ENCODE peak calls at places on chromosomes 1 and 21, in eight cellular contexts. E is stimulated activated naive B cell treated with anti-CD40 and anti-IgM and Interleukin-4, amounts not matched to agents 10 μg/mL and 1 μg/mL and 100 μg/mL, for 72 hours; K is activated naive CD8-positive, alpha-beta T cell treated with anti-CD3 and anti-CD28 coated beads, Interleukin-2, amount 50 U/mL, for 24 hours; X is stimulated activated CD8-positive, alpha-beta memory T cell treated with anti-CD3 and anti-CD28 coated beads, Interleukin-7, amount 100 ng/mL, for 1 hour; M is IMR-90; V is KG1; T is mucosa of gallbladder; Z is activated naive CD4-positive, alpha-beta T cell. A is an unnamed sample.

GRCh38 chr1:196372896-196373536 is 235.2 kb downstream of the KCNT2 start:
- DNase-seq in X (no peak), K (no peak), M (peak; percentile 47), E (no peak), Z (no peak), V (no peak), T (no peak), A (peak; percentile 64)

GRCh38 chr1:154944422-154945159 is 8.1 kb upstream of the PMVK start:
- DNase-seq in T (peak; percentile 47), Z (no peak), X (no peak), V (no peak), K (no peak), M (no peak), E (no peak), A (no peak)

GRCh38 chr1:20521960-20522861 is 14.3 kb upstream of the MUL1 start:
- DNase-seq in M (peak; percentile 74), T (peak; percentile 79), X (peak; percentile 31), V (peak; percentile 58), K (peak; percentile 74), Z (no peak), E (peak; percentile 41), A (peak; percentile 96)

GRCh38 chr1:115196291-115196690 is 107.0 kb upstream of the TSPAN2 start:
- DNase-seq in X (no peak), K (no peak), T (no peak), E (no peak), M (no peak), V (no peak), Z (no peak), A (no peak)

GRCh38 chr1:156445789-156446263 is 54.7 kb downstream of the MEF2D start:
- DNase-seq in Z (peak; percentile 59), K (peak; percentile 86), T (peak; percentile 74), X (peak; percentile 54), V (peak; percentile 41), E (peak; percentile 67), M (peak; percentile 69), A (peak; percentile 96)

GRCh38 chr1:230816018-230816417 is 52.3 kb downstream of the C1orf198 start:
- DNase-seq in E (no peak), Z (no peak), M (no peak), T (peak; percentile 6), K (no peak), V (no peak), X (no peak), A (no peak)

GRCh38 chr1:29634324-29635072 is 398.2 kb downstream of the PTPRU start:
- DNase-seq in K (no peak), M (no peak), E (no peak), V (no peak), X (no peak), Z (no peak), T (no peak), A (no peak)

GRCh38 chr1:19988269-19989006 is 9.0 kb upstream of the PLA2G2A start:
- DNase-seq in T (no peak), M (no peak), Z (no peak), E (no peak), X (no peak), K (no peak), V (no peak), A (no peak)

GRCh38 chr1:109879881-109880525 is 30.6 kb upstream of the CSF1 start:
- DNase-seq in M (no peak), X (no peak), K (no peak), Z (no peak), T (no peak), V (no peak), E (no peak), A (no peak)

GRCh38 chr1:33140153-33141149 is 41.4 kb downstream of the TRIM62 start:
- DNase-seq in M (peak; percentile 61), T (no peak), Z (no peak), V (no peak), E (no peak), X (no peak), K (no peak), A (peak; percentile 18)

GRCh38 chr21:30206551-30207251 is 9.2 kb downstream of the CLDN8 start:
- DNase-seq in V (no peak), M (no peak), E (no peak), X (no peak), K (no peak), Z (no peak), T (no peak), A (peak; percentile 55)

GRCh38 chr1:62826892-62827291 is 43.0 kb downstream of the ATG4C start:
- DNase-seq in K (no peak), Z (no peak), T (no peak), X (no peak), V (no peak), E (no peak), M (peak; percentile 5), A (no peak)

GRCh38 chr1:65395887-65396612 is 24.4 kb upstream of the LEPR start:
- DNase-seq in K (no peak), T (no peak), M (peak; percentile 59), X (no peak), V (no peak), E (no peak), Z (no peak), A (peak; percentile 13)

GRCh38 chr1:185369786-185370185 is 52.7 kb upstream of the IVNS1ABP start:
- DNase-seq in E (no peak), K (no peak), Z (no peak), M (no peak), X (no peak), T (no peak), V (no peak), A (peak; percentile 82)

GRCh38 chr1:168825129-168825528 is 96.1 kb upstream of the DPT start:
- DNase-seq in K (no peak), X (no peak), M (no peak), Z (no peak), V (no peak), E (no peak), T (no peak), A (no peak)

GRCh38 chr1:165841582-165842362 is 14.4 kb downstream of the UCK2 start:
- DNase-seq in Z (no peak), K (no peak), E (no peak), V (no peak), X (no peak), T (no peak), M (peak; percentile 75), A (peak; percentile 71)

GRCh38 chr1:173714441-173714758 is 381 bp upstream of the KLHL20 start:
- DNase-seq in Z (no peak), T (no peak), M (no peak), V (no peak), K (no peak), E (no peak), X (no peak), A (no peak)

GRCh38 chr1:160911441-160911840 is 26.5 kb upstream of the ITLN1 start:
- DNase-seq in X (no peak), T (peak; percentile 66), E (no peak), M (peak; percentile 3), V (no peak), K (no peak), Z (no peak), A (no peak)

GRCh38 chr21:15514073-15514946 is 215.5 kb upstream of the USP25 start:
- DNase-seq in E (peak; percentile 69), M (no peak), T (peak; percentile 21), Z (no peak), X (peak; percentile 4), K (peak; percentile 35), V (peak; percentile 67), A (no peak)

GRCh38 chr1:62285440-62285839 is 33.8 kb downstream of the KANK4 start:
- DNase-seq in Z (no peak), T (no peak), M (no peak), E (no peak), X (no peak), V (no peak), K (no peak), A (peak; percentile 50)

GRCh38 chr1:37556712-37557196 is at the start of gene DNALI1:
- DNase-seq in E (no peak), K (peak; percentile 34), M (peak; percentile 88), T (peak; percentile 91), X (no peak), Z (no peak), V (no peak), A (peak; percentile 34)

GRCh38 chr1:93578433-93578830 is 103.2 kb downstream of the BCAR3 start:
- DNase-seq in M (no peak), T (no peak), Z (no peak), V (no peak), K (no peak), E (no peak), X (no peak), A (no peak)

GRCh38 chr1:203408485-203409229 is 57.7 kb upstream of the FMOD start:
- DNase-seq in K (no peak), X (no peak), Z (no peak), E (no peak), M (peak; percentile 82), T (peak; percentile 85), V (no peak), A (peak; percentile 73)

GRCh38 chr21:18041012-18041411 is 203.6 kb upstream of the CHODL start:
- DNase-seq in Z (no peak), T (no peak), K (no peak), X (no peak), M (no peak), V (peak; percentile 13), E (no peak), A (peak; percentile 50)

GRCh38 chr1:113963281-113963906 is 15.9 kb upstream of the OLFML3 start:
- DNase-seq in X (no peak), V (no peak), M (peak; percentile 14), T (no peak), K (no peak), E (no peak), Z (no peak), A (no peak)

GRCh38 chr1:23638188-23638619 is 53.4 kb upstream of the RPL11 start:
- DNase-seq in X (no peak), K (no peak), M (no peak), E (no peak), T (no peak), Z (no peak), V (no peak), A (no peak)

A was measured in PC-3.